ENCODE peak calls at places on chromosomes 1 and 21, in eight cellular contexts. C, E, H, B, A, U, P and Z are unnamed samples.

GRCh38 chr1:44406761-44407429 is 1.8 kb downstream of the RNF220 start:
- DNase-seq in C (no peak), E (no peak), H (no peak), B (no peak), A (no peak), U (no peak), P (no peak), Z (no peak)

GRCh38 chr1:35565742-35566133 is 7.4 kb upstream of the TFAP2E start:
- DNase-seq in C (no peak), E (no peak), H (no peak), B (no peak), A (no peak), U (no peak), P (no peak), Z (no peak)

GRCh38 chr1:221998186-221998612 is 256.3 kb upstream of the DUSP10 start:
- DNase-seq in C (no peak), E (no peak), H (no peak), B (no peak), A (no peak), U (no peak), P (no peak), Z (no peak)

GRCh38 chr1:153832293-153832692 is 57.1 kb downstream of the SLC27A3 start:
- DNase-seq in C (no peak), E (no peak), H (no peak), B (no peak), A (no peak), U (no peak), P (no peak), Z (no peak)

GRCh38 chr1:173444757-173445156 is 32.4 kb upstream of the PRDX6 start:
- DNase-seq in C (no peak), E (no peak), H (no peak), B (no peak), A (no peak), U (no peak), P (no peak), Z (no peak)

GRCh38 chr21:43603230-43603626 is 56.1 kb downstream of the HSF2BP start:
- DNase-seq in C (no peak), E (no peak), H (no peak), B (no peak), A (no peak), U (no peak), P (no peak), Z (no peak)

GRCh38 chr21:45923146-45923545 is 58.4 kb upstream of the COL6A1 start:
- DNase-seq in C (peak), E (peak), H (peak), B (peak), A (no peak), U (peak), P (peak), Z (peak)

GRCh38 chr21:38171723-38172344 is 85.0 kb upstream of the KCNJ15 start:
- DNase-seq in C (no peak), E (no peak), H (no peak), B (no peak), A (no peak), U (no peak), P (no peak), Z (no peak)

GRCh38 chr1:84698151-84698651 is 7.9 kb upstream of the SSX2IP start:
- DNase-seq in C (no peak), E (no peak), H (no peak), B (no peak), A (no peak), U (no peak), P (no peak), Z (no peak)

GRCh38 chr1:215567491-215568286 is 585 bp downstream of the KCTD3 start:
- DNase-seq in C (no peak), E (peak), H (peak), B (no peak), A (peak), U (peak), P (peak), Z (peak)

GRCh38 chr1:183859865-183860264 is 54.9 kb downstream of the RGL1 start:
- DNase-seq in C (no peak), E (no peak), H (no peak), B (no peak), A (no peak), U (no peak), P (no peak), Z (no peak)

GRCh38 chr1:46110521-46110920 is 21.9 kb downstream of the PIK3R3 start:
- DNase-seq in C (no peak), E (no peak), H (no peak), B (no peak), A (no peak), U (no peak), P (no peak), Z (no peak)

GRCh38 chr1:71231751-71232150 is 150.9 kb upstream of the ZRANB2 start:
- DNase-seq in C (no peak), E (no peak), H (no peak), B (no peak), A (no peak), U (no peak), P (no peak), Z (no peak)

GRCh38 chr1:239242404-239242803 is 144.0 kb upstream of the CHRM3 start:
- DNase-seq in C (no peak), E (no peak), H (no peak), B (no peak), A (no peak), U (no peak), P (no peak), Z (no peak)

GRCh38 chr1:54806931-54807611 is 5.9 kb upstream of the TTC22 start:
- DNase-seq in C (peak), E (no peak), H (no peak), B (no peak), A (no peak), U (no peak), P (no peak), Z (no peak)